ENCODE peak calls at places on chromosomes 12 and 14, in ten cellular contexts. T is astrocyte; C is dorsolateral prefrontal cortex; L is GM20000; O is CD4-positive, alpha-beta T cell; Q is fibroblast of pulmonary artery; P is upper lobe of right lung; R is uterus; B is prostate gland; K is A549. W is an unnamed sample.

GRCh38 chr12:3747976-3748619 is 4.8 kb downstream of the CRACR2A start:
- DNase-seq in R (no peak), C (no peak), K (no peak), T (no peak), Q (no peak), O (no peak), L (no peak), B (peak; percentile 94), P (no peak), W (no peak)

GRCh38 chr12:111687255-111687654 is 1.4 kb downstream of the ACAD10 start:
- DNase-seq in K (peak; percentile 27), C (no peak), R (no peak), B (no peak), L (peak; percentile 36), T (no peak), O (no peak), Q (no peak), P (no peak), W (no peak)

GRCh38 chr14:58282925-58283593 is 15.3 kb upstream of the ARID4A start:
- DNase-seq in Q (no peak), R (no peak), K (no peak), L (no peak), B (no peak), C (no peak), O (no peak), T (no peak), P (no peak), W (no peak)

GRCh38 chr12:96063046-96063445 is 27.7 kb upstream of the LTA4H start:
- DNase-seq in P (no peak), O (no peak), B (no peak), L (no peak), R (no peak), T (no peak), Q (peak; percentile 66), C (no peak), K (peak; percentile 26), W (peak; percentile 57)

GRCh38 chr12:93192878-93193277 is 184.8 kb upstream of the NUDT4 start:
- DNase-seq in R (no peak), B (no peak), K (no peak), T (no peak), O (no peak), L (no peak), Q (no peak), C (no peak), P (no peak), W (peak; percentile 10)

GRCh38 chr14:29463727-29464370 is 463.8 kb downstream of the PRKD1 start:
- DNase-seq in C (no peak), T (no peak), L (no peak), B (no peak), K (no peak), P (no peak), Q (peak; percentile 49), O (no peak), R (no peak), W (peak; percentile 45)

GRCh38 chr12:52243264-52243773 is 10.3 kb downstream of the KRT7 start:
- DNase-seq in T (peak; percentile 50), R (no peak), B (peak; percentile 83), C (no peak), Q (no peak), L (peak; percentile 15), O (no peak), K (no peak), P (no peak), W (no peak)

GRCh38 chr12:120774169-120774916 is 48.7 kb downstream of the ACADS start:
- DNase-seq in K (no peak), L (no peak), B (no peak), O (no peak), T (no peak), C (no peak), P (no peak), Q (no peak), R (no peak), W (no peak)

GRCh38 chr12:30811966-30812365 is 57.2 kb upstream of the CAPRIN2 start:
- DNase-seq in L (no peak), Q (no peak), K (no peak), T (no peak), R (no peak), P (no peak), B (no peak), O (no peak), C (no peak), W (no peak)

DNA sequence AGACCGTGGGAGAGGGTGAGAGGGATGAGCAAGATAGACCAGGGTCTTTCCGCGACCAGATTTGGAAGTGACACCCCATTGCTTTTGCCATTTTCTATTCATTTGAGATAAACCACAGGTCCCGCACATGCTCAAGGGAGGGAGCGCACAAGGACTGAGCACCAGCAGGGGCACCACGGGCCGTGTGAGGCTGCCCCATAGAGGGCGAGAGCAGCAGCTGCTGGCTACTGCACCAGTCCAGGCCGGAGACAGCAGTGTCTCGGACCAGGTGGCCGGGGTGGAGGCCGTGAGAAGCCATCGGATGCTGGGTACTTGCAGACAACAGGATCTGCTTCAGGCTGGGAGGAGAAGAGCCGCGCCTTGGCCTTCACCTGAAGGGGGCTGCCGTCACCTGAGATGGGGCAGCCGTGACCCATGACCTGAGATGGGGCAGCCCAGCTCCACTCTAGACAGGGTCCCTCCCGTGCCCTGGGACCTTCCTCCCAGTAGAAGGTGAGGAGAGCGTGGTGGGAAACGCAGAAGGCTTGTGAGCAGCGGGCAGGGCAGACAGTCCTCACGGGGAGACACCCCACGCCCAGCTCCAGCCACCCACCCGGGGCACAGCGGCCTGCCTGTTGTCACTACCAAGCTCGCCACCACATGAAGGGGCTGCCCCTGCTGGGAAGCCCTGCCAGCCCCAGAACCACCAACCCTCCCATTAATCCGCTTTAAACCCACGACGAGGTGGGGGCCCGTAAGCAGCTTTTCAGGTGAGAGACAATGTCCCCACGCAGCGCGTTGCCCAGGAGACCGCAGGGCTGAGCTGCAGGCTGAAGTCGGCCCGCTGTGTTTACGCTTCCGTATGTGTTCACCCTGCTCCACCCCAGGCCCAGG is 61.7 kb upstream of the FBRSL1 start:
- DNase-seq in Q (no peak), C (no peak), T (no peak), R (no peak), L (no peak), B (peak; percentile 52), O (no peak), K (no peak), P (no peak), W (no peak)
- TF ChIP-seq CTCF in Q (no peak), C (no peak), T (no peak), R (no peak), L (no peak), B (no peak), O (no peak), K (no peak), P (no peak), W (no peak)

GRCh38 chr12:104280703-104281458 is 22.7 kb upstream of the EID3 start:
- DNase-seq in R (no peak), B (no peak), L (no peak), C (no peak), K (peak; percentile 67), O (no peak), T (peak; percentile 99), Q (peak; percentile 92), P (no peak), W (peak; percentile 94)
- TF ChIP-seq CTCF in R (no peak), B (no peak), L (no peak), C (no peak), K (no peak), O (no peak), T (no peak), Q (no peak), P (no peak), W (no peak)

GRCh38 chr12:981956-982355 is 9.1 kb upstream of the ERC1 start:
- DNase-seq in P (no peak), T (no peak), R (no peak), C (no peak), Q (no peak), B (no peak), L (no peak), O (no peak), K (no peak), W (peak; percentile 7)
- TF ChIP-seq CTCF in P (no peak), T (no peak), R (no peak), C (no peak), Q (no peak), B (no peak), L (no peak), O (no peak), K (no peak), W (no peak)

GRCh38 chr14:21840765-21841164 is 167.1 kb upstream of the OR4E1 start:
- DNase-seq in O (no peak), Q (no peak), K (no peak), T (no peak), L (no peak), P (no peak), C (no peak), R (no peak), B (no peak), W (no peak)
- TF ChIP-seq CTCF in O (peak; percentile 22), Q (no peak), K (no peak), T (no peak), L (no peak), P (no peak), C (no peak), R (no peak), B (no peak), W (no peak)